ENCODE peak calls at places on chromosome 20, in six cellular contexts. L, N, W, Y, J and R are unnamed samples.

GRCh38 chr20:63312690-63313348 is 19.8 kb downstream of the COL20A1 start:
- DNase-seq in L (no peak), N (no peak), W (no peak), Y (no peak), J (peak), R (no peak)

GRCh38 chr20:32439132-32439829 is 81.2 kb downstream of the ASXL1 start:
- DNase-seq in L (no peak), N (peak), W (no peak), Y (peak), J (peak), R (peak)

GRCh38 chr20:35144694-35145093 is 2.4 kb downstream of the EDEM2 start:
- DNase-seq in L (no peak), N (no peak), W (no peak), Y (no peak), J (no peak), R (no peak)

GRCh38 chr20:4167261-4168004 is 152.1 kb upstream of the RNF24 start:
- DNase-seq in L (peak), N (no peak), W (no peak), Y (no peak), J (no peak), R (no peak)

GRCh38 chr20:10337291-10337690 is 96.7 kb downstream of the MKKS start:
- DNase-seq in L (no peak), N (no peak), W (no peak), Y (no peak), J (no peak), R (no peak)

GRCh38 chr20:45347936-45348809 is at the start of gene SDC4:
- DNase-seq in L (peak), N (peak), W (peak), Y (no peak), J (peak), R (peak)

GRCh38 chr20:46151936-46152335 is 33.8 kb downstream of the CD40 start:
- DNase-seq in L (peak), N (no peak), W (no peak), Y (no peak), J (no peak), R (no peak)

GRCh38 chr20:39960522-39961420 is 728.3 kb downstream of the MAFB start:
- DNase-seq in L (peak), N (no peak), W (no peak), Y (no peak), J (peak), R (no peak)

GRCh38 chr20:40683221-40683893 is 5.7 kb downstream of the MAFB start:
- DNase-seq in L (peak), N (peak), W (no peak), Y (no peak), J (peak), R (peak)

GRCh38 chr20:61986762-61987321 is 78.8 kb downstream of the TAF4 start:
- DNase-seq in L (no peak), N (no peak), W (no peak), Y (no peak), J (no peak), R (no peak)

GRCh38 chr20:41575412-41575811 is 42.8 kb downstream of the CHD6 start:
- DNase-seq in L (no peak), N (no peak), W (no peak), Y (no peak), J (no peak), R (no peak)

GRCh38 chr20:62776692-62777527 is 19.4 kb upstream of the MRGBP start:
- DNase-seq in L (peak), N (peak), W (peak), Y (no peak), J (no peak), R (peak)

GRCh38 chr20:50469324-50469723 is 40.9 kb upstream of the PTPN1 start:
- DNase-seq in L (no peak), N (no peak), W (no peak), Y (no peak), J (no peak), R (no peak)

GRCh38 chr20:50354690-50355592 is 155.2 kb upstream of the PTPN1 start:
- DNase-seq in L (no peak), N (peak), W (no peak), Y (no peak), J (no peak), R (no peak)

GRCh38 chr20:47708140-47708807 is 77.0 kb downstream of the SULF2 start:
- DNase-seq in L (no peak), N (no peak), W (no peak), Y (no peak), J (no peak), R (no peak)

GRCh38 chr20:34312024-34312460 is 8.9 kb upstream of the AHCY start:
- DNase-seq in L (peak), N (no peak), W (no peak), Y (no peak), J (no peak), R (no peak)